ENCODE peak calls at places on chromosomes 2 and 18, in nine cellular contexts. One of them, this sample, is unnamed.

GRCh38 chr2:175631247-175631628 is 370.8 kb downstream of the LNPK start:
- DNase-seq in cardiac muscle cell: no peak
- DNase-seq in colonic mucosa: no peak
- DNase-seq in HCT116: no peak
- DNase-seq in CD8-positive, alpha-beta T cell: no peak
- DNase-seq in IMR-90: no peak
- DNase-seq in OCI-LY7: no peak
- DNase-seq in fibroblast of lung: no peak
- DNase-seq in adrenal gland: no peak
- DNase-seq in this sample: no peak

GRCh38 chr2:104033399-104033798 is 820.5 kb upstream of the POU3F3 start:
- DNase-seq in cardiac muscle cell: no peak
- DNase-seq in OCI-LY7: peak; percentile 35
- DNase-seq in HCT116: no peak
- DNase-seq in IMR-90: no peak
- DNase-seq in fibroblast of lung: peak; percentile 22
- DNase-seq in colonic mucosa: no peak
- DNase-seq in adrenal gland: no peak
- DNase-seq in CD8-positive, alpha-beta T cell: no peak
- DNase-seq in this sample: no peak

GRCh38 chr2:43764086-43764710 is 9.6 kb upstream of the DYNC2LI1 start:
- DNase-seq in colonic mucosa: no peak
- DNase-seq in OCI-LY7: no peak
- DNase-seq in adrenal gland: no peak
- DNase-seq in HCT116: no peak
- DNase-seq in CD8-positive, alpha-beta T cell: no peak
- DNase-seq in cardiac muscle cell: no peak
- DNase-seq in fibroblast of lung: no peak
- DNase-seq in IMR-90: peak; percentile 16
- DNase-seq in this sample: no peak

GRCh38 chr2:107936427-107937359 is 49.6 kb upstream of the SLC5A7 start:
- DNase-seq in OCI-LY7: no peak
- DNase-seq in HCT116: no peak
- DNase-seq in IMR-90: no peak
- DNase-seq in CD8-positive, alpha-beta T cell: no peak
- DNase-seq in colonic mucosa: no peak
- DNase-seq in adrenal gland: no peak
- DNase-seq in cardiac muscle cell: peak; percentile 2
- DNase-seq in fibroblast of lung: no peak
- DNase-seq in this sample: no peak

GRCh38 chr2:121205321-121205942 is 79.6 kb downstream of the TFCP2L1 start:
- DNase-seq in CD8-positive, alpha-beta T cell: no peak
- DNase-seq in cardiac muscle cell: no peak
- DNase-seq in fibroblast of lung: peak; percentile 13
- DNase-seq in IMR-90: no peak
- DNase-seq in colonic mucosa: no peak
- DNase-seq in adrenal gland: no peak
- DNase-seq in OCI-LY7: no peak
- DNase-seq in HCT116: no peak
- DNase-seq in this sample: no peak

GRCh38 chr2:14536976-14537375 is 95.5 kb upstream of the LRATD1 start:
- DNase-seq in OCI-LY7: no peak
- DNase-seq in CD8-positive, alpha-beta T cell: no peak
- DNase-seq in adrenal gland: no peak
- DNase-seq in colonic mucosa: no peak
- DNase-seq in HCT116: no peak
- DNase-seq in cardiac muscle cell: no peak
- DNase-seq in IMR-90: no peak
- DNase-seq in fibroblast of lung: no peak
- DNase-seq in this sample: no peak

GRCh38 chr2:232714969-232715368 is 17.8 kb downstream of the GIGYF2 start:
- DNase-seq in CD8-positive, alpha-beta T cell: no peak
- DNase-seq in adrenal gland: no peak
- DNase-seq in IMR-90: peak; percentile 18
- DNase-seq in cardiac muscle cell: no peak
- DNase-seq in HCT116: no peak
- DNase-seq in OCI-LY7: no peak
- DNase-seq in fibroblast of lung: no peak
- DNase-seq in colonic mucosa: no peak
- DNase-seq in this sample: no peak

GRCh38 chr2:96580771-96581170 is 44.2 kb downstream of the ARID5A start:
- DNase-seq in OCI-LY7: peak; percentile 23
- DNase-seq in CD8-positive, alpha-beta T cell: no peak
- DNase-seq in cardiac muscle cell: peak; percentile 67
- DNase-seq in IMR-90: no peak
- DNase-seq in fibroblast of lung: peak; percentile 38
- DNase-seq in colonic mucosa: no peak
- DNase-seq in adrenal gland: no peak
- DNase-seq in HCT116: peak; percentile 16
- DNase-seq in this sample: no peak

DNA sequence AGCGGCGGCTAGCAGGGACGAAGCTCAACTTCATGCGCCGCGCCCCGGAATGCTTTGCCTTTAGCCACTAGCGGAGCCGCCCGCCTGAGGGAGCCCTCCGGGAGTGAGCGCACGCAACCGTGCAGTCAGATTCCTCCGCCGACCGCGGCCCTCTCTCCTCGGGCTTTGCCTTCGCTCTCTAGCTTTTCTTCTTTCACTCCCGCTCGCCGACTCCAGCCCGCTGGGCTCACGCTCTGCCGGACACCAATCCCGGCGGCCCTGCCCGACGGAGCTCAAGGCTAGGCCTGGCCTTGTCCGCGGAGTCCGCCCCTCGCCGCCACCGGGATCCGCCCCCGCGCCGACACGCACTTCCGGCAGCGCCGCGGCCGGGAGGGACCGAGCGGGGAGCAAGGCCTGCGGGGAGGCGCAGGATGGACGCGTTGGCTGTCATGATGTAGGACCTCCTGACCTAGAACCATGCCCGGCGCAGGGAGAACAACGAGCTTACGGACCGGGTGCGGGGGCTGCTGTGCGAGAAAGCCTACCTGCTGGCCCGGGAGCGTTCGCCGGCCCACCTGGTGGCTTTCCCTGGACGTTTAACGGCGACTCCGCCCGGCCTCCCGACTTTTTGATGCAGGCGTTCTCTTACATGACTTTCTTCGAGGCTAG is 40.8 kb upstream of the AKAIN1 start:
- DNase-seq in HCT116: no peak
- DNase-seq in cardiac muscle cell: peak; percentile 95
- DNase-seq in fibroblast of lung: peak; percentile 93
- DNase-seq in adrenal gland: peak; percentile 89
- DNase-seq in colonic mucosa: peak; percentile 88
- DNase-seq in CD8-positive, alpha-beta T cell: peak; percentile 85
- DNase-seq in IMR-90: peak; percentile 85
- DNase-seq in OCI-LY7: peak; percentile 89
- DNase-seq in this sample: peak; percentile 30
- TF ChIP-seq CTCF in HCT116: no peak
- TF ChIP-seq CTCF in cardiac muscle cell: peak; percentile 32
- TF ChIP-seq CTCF in fibroblast of lung: peak; percentile 54
- TF ChIP-seq CTCF in adrenal gland: peak; percentile 40
- TF ChIP-seq CTCF in colonic mucosa: peak; percentile 40
- TF ChIP-seq CTCF in CD8-positive, alpha-beta T cell: no peak
- TF ChIP-seq CTCF in IMR-90: peak; percentile 12
- TF ChIP-seq CTCF in OCI-LY7: peak; percentile 40
- TF ChIP-seq CTCF in this sample: no peak

GRCh38 chr2:36463365-36463764 is 107.8 kb downstream of the CRIM1 start:
- DNase-seq in adrenal gland: no peak
- DNase-seq in OCI-LY7: no peak
- DNase-seq in CD8-positive, alpha-beta T cell: no peak
- DNase-seq in fibroblast of lung: no peak
- DNase-seq in cardiac muscle cell: no peak
- DNase-seq in HCT116: no peak
- DNase-seq in colonic mucosa: no peak
- DNase-seq in IMR-90: no peak
- DNase-seq in this sample: no peak

GRCh38 chr2:36464006-36464721 is 108.6 kb downstream of the CRIM1 start:
- DNase-seq in CD8-positive, alpha-beta T cell: no peak
- DNase-seq in IMR-90: peak; percentile 58
- DNase-seq in colonic mucosa: no peak
- DNase-seq in OCI-LY7: no peak
- DNase-seq in HCT116: no peak
- DNase-seq in adrenal gland: no peak
- DNase-seq in fibroblast of lung: no peak
- DNase-seq in cardiac muscle cell: no peak
- DNase-seq in this sample: no peak

GRCh38 chr2:36462311-36462710 is 106.7 kb downstream of the CRIM1 start:
- DNase-seq in adrenal gland: no peak
- DNase-seq in HCT116: no peak
- DNase-seq in OCI-LY7: no peak
- DNase-seq in cardiac muscle cell: no peak
- DNase-seq in CD8-positive, alpha-beta T cell: no peak
- DNase-seq in fibroblast of lung: no peak
- DNase-seq in colonic mucosa: no peak
- DNase-seq in IMR-90: no peak
- DNase-seq in this sample: no peak

GRCh38 chr2:36459725-36460137 is 104.2 kb downstream of the CRIM1 start:
- DNase-seq in adrenal gland: peak; percentile 22
- DNase-seq in fibroblast of lung: peak; percentile 63
- DNase-seq in colonic mucosa: peak; percentile 85
- DNase-seq in HCT116: peak; percentile 64
- DNase-seq in OCI-LY7: no peak
- DNase-seq in cardiac muscle cell: peak; percentile 64
- DNase-seq in CD8-positive, alpha-beta T cell: no peak
- DNase-seq in IMR-90: peak; percentile 63
- DNase-seq in this sample: no peak

GRCh38 chr2:36461039-36461681 is 105.6 kb downstream of the CRIM1 start:
- DNase-seq in fibroblast of lung: peak; percentile 97
- DNase-seq in cardiac muscle cell: peak; percentile 93
- DNase-seq in CD8-positive, alpha-beta T cell: no peak
- DNase-seq in OCI-LY7: peak; percentile 47
- DNase-seq in colonic mucosa: no peak
- DNase-seq in adrenal gland: no peak
- DNase-seq in IMR-90: peak; percentile 96
- DNase-seq in HCT116: peak; percentile 60
- DNase-seq in this sample: no peak
- H3K4me1 ChIP-seq in fibroblast of lung: peaks cover 46% of the 10 kb centered on the region
- H3K4me1 ChIP-seq in cardiac muscle cell: no peaks in the 10 kb centered on the region
- H3K4me1 ChIP-seq in CD8-positive, alpha-beta T cell: no peaks in the 10 kb centered on the region
- H3K4me1 ChIP-seq in OCI-LY7: peaks cover 23% of the 10 kb centered on the region
- H3K4me1 ChIP-seq in colonic mucosa: no peaks in the 10 kb centered on the region
- H3K4me1 ChIP-seq in adrenal gland: peaks cover 23% of the 10 kb centered on the region
- H3K4me1 ChIP-seq in IMR-90: peaks cover 29% of the 10 kb centered on the region
- H3K4me1 ChIP-seq in HCT116: peaks cover 35% of the 10 kb centered on the region
- H3K4me1 ChIP-seq in this sample: peaks cover 55% of the 10 kb centered on the region

GRCh38 chr2:19767876-19768275 is 133.9 kb downstream of the TTC32 start:
- DNase-seq in OCI-LY7: no peak
- DNase-seq in fibroblast of lung: peak; percentile 36
- DNase-seq in HCT116: no peak
- DNase-seq in IMR-90: peak; percentile 28
- DNase-seq in CD8-positive, alpha-beta T cell: no peak
- DNase-seq in colonic mucosa: no peak
- DNase-seq in adrenal gland: no peak
- DNase-seq in cardiac muscle cell: no peak
- DNase-seq in this sample: no peak

GRCh38 chr2:19764998-19765397 is 136.8 kb downstream of the TTC32 start:
- DNase-seq in CD8-positive, alpha-beta T cell: no peak
- DNase-seq in HCT116: no peak
- DNase-seq in OCI-LY7: no peak
- DNase-seq in adrenal gland: no peak
- DNase-seq in IMR-90: peak; percentile 65
- DNase-seq in fibroblast of lung: peak; percentile 35
- DNase-seq in cardiac muscle cell: peak; percentile 56
- DNase-seq in colonic mucosa: no peak
- DNase-seq in this sample: no peak

GRCh38 chr2:19772981-19773380 is 128.8 kb downstream of the TTC32 start:
- DNase-seq in cardiac muscle cell: no peak
- DNase-seq in IMR-90: peak; percentile 33
- DNase-seq in OCI-LY7: no peak
- DNase-seq in fibroblast of lung: no peak
- DNase-seq in colonic mucosa: no peak
- DNase-seq in CD8-positive, alpha-beta T cell: no peak
- DNase-seq in HCT116: no peak
- DNase-seq in adrenal gland: no peak
- DNase-seq in this sample: no peak

GRCh38 chr2:19774788-19775156 is 127.0 kb downstream of the TTC32 start:
- DNase-seq in fibroblast of lung: no peak
- DNase-seq in OCI-LY7: no peak
- DNase-seq in HCT116: no peak
- DNase-seq in colonic mucosa: no peak
- DNase-seq in CD8-positive, alpha-beta T cell: no peak
- DNase-seq in cardiac muscle cell: no peak
- DNase-seq in IMR-90: peak; percentile 38
- DNase-seq in adrenal gland: no peak
- DNase-seq in this sample: no peak

GRCh38 chr2:19769513-19769912 is 132.3 kb downstream of the TTC32 start:
- DNase-seq in colonic mucosa: no peak
- DNase-seq in OCI-LY7: peak; percentile 3
- DNase-seq in fibroblast of lung: no peak
- DNase-seq in CD8-positive, alpha-beta T cell: no peak
- DNase-seq in HCT116: no peak
- DNase-seq in IMR-90: peak; percentile 20
- DNase-seq in adrenal gland: no peak
- DNase-seq in cardiac muscle cell: peak; percentile 43
- DNase-seq in this sample: no peak
- TF ChIP-seq CTCF in colonic mucosa: no peak
- TF ChIP-seq CTCF in OCI-LY7: peak; percentile 63
- TF ChIP-seq CTCF in fibroblast of lung: peak; percentile 28
- TF ChIP-seq CTCF in CD8-positive, alpha-beta T cell: no peak
- TF ChIP-seq CTCF in HCT116: peak; percentile 58
- TF ChIP-seq CTCF in IMR-90: peak; percentile 28
- TF ChIP-seq CTCF in adrenal gland: no peak
- TF ChIP-seq CTCF in cardiac muscle cell: peak; percentile 35
- TF ChIP-seq CTCF in this sample: no peak

GRCh38 chr2:72921866-72922265 is 4.5 kb downstream of the EMX1 start:
- DNase-seq in CD8-positive, alpha-beta T cell: no peak
- DNase-seq in IMR-90: no peak
- DNase-seq in fibroblast of lung: no peak
- DNase-seq in colonic mucosa: no peak
- DNase-seq in cardiac muscle cell: no peak
- DNase-seq in OCI-LY7: no peak
- DNase-seq in HCT116: no peak
- DNase-seq in adrenal gland: no peak
- DNase-seq in this sample: no peak

GRCh38 chr2:72921088-72921851 is 4.0 kb downstream of the EMX1 start:
- DNase-seq in cardiac muscle cell: no peak
- DNase-seq in HCT116: no peak
- DNase-seq in adrenal gland: no peak
- DNase-seq in IMR-90: no peak
- DNase-seq in fibroblast of lung: no peak
- DNase-seq in CD8-positive, alpha-beta T cell: no peak
- DNase-seq in OCI-LY7: no peak
- DNase-seq in colonic mucosa: no peak
- DNase-seq in this sample: no peak

GRCh38 chr2:72917875-72918660 is 749 bp downstream of the EMX1 start:
- DNase-seq in adrenal gland: no peak
- DNase-seq in cardiac muscle cell: no peak
- DNase-seq in colonic mucosa: no peak
- DNase-seq in fibroblast of lung: no peak
- DNase-seq in IMR-90: no peak
- DNase-seq in CD8-positive, alpha-beta T cell: no peak
- DNase-seq in OCI-LY7: no peak
- DNase-seq in HCT116: no peak
- DNase-seq in this sample: no peak

GRCh38 chr2:72920317-72921087 is 3.2 kb downstream of the EMX1 start:
- DNase-seq in adrenal gland: no peak
- DNase-seq in CD8-positive, alpha-beta T cell: no peak
- DNase-seq in HCT116: no peak
- DNase-seq in cardiac muscle cell: peak; percentile 39
- DNase-seq in OCI-LY7: no peak
- DNase-seq in fibroblast of lung: peak; percentile 32
- DNase-seq in IMR-90: peak; percentile 30
- DNase-seq in colonic mucosa: peak; percentile 19
- DNase-seq in this sample: no peak

DNA sequence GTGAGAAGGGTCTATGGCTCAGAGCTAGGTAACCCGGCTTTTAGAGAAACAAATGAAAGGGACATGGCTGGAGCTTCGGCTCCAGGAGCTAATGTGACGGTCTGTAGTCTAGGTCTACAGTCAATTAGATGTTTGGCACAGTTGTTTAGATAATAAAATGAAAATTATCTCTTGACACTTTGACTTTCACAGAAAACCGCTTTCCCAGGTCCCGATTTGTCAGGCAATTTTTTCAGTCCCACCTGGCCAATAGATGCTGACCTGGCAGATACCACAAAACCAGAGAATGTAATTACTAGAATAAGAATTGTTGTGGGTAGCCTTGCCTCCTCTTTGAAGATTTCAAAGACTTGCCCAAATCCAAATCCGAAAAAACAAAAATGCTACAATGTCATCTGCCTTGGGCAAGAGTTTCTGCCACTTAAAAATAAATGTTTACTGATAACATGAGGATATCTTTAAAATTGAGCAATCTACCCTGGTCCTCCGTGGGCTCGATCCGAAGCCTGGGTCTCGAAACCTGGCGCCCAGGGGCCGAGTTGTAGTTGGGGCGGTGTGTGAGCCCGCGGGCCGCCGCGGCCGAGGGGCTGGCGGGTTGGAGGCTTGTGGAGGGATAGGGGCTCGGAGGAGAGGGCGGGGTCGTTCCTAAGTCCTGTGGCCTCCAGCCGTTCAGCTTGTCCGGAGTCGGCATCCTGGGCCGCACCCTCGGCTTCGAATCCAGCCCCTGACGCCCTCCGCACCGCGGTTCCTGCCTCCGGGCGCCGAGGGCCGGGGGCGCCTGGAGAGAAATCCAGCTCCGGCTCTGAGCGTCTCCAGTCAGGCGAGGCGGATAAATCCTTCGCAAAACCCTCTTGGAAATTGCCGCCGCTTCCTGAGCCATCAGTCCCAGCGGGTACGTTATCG is 2.3 kb downstream of the EMX1 start:
- DNase-seq in adrenal gland: no peak
- DNase-seq in fibroblast of lung: no peak
- DNase-seq in colonic mucosa: no peak
- DNase-seq in IMR-90: no peak
- DNase-seq in HCT116: no peak
- DNase-seq in OCI-LY7: no peak
- DNase-seq in CD8-positive, alpha-beta T cell: no peak
- DNase-seq in cardiac muscle cell: no peak
- DNase-seq in this sample: no peak
- H3K4me1 ChIP-seq in adrenal gland: peaks cover 57% of the 10 kb centered on the region
- H3K4me1 ChIP-seq in fibroblast of lung: no peaks in the 10 kb centered on the region
- H3K4me1 ChIP-seq in colonic mucosa: peaks cover 43% of the 10 kb centered on the region
- H3K4me1 ChIP-seq in IMR-90: peaks cover 2% of the 10 kb centered on the region
- H3K4me1 ChIP-seq in HCT116: peaks cover 28% of the 10 kb centered on the region
- H3K4me1 ChIP-seq in OCI-LY7: peaks cover 5% of the 10 kb centered on the region
- H3K4me1 ChIP-seq in CD8-positive, alpha-beta T cell: peaks cover 44% of the 10 kb centered on the region
- H3K4me1 ChIP-seq in cardiac muscle cell: no peaks in the 10 kb centered on the region
- H3K4me1 ChIP-seq in this sample: peaks cover 48% of the 10 kb centered on the region

This sample was measured in ascending aorta.